ENCODE peak calls at places on chromosome 20, in nine cellular contexts. H, D, F, N, V, C, U, I and Y are unnamed samples.

GRCh38 chr20:32521780-32522524 is 63.2 kb downstream of the NOL4L start:
- DNase-seq in C (peak; percentile 81), N (peak; percentile 75), U (peak; percentile 71), V (no peak), F (no peak), D (peak; percentile 90), H (peak; percentile 27), I (peak; percentile 71), Y (peak; percentile 80)

GRCh38 chr20:38673731-38674177 is 50.5 kb upstream of the SLC32A1 start:
- DNase-seq in N (no peak), F (no peak), H (no peak), I (no peak), C (no peak), D (peak; percentile 66), V (no peak), U (no peak), Y (no peak)

GRCh38 chr20:19253316-19253715 is 40.9 kb downstream of the SLC24A3 start:
- DNase-seq in C (no peak), U (peak; percentile 8), D (no peak), V (no peak), F (no peak), H (no peak), I (no peak), N (no peak), Y (no peak)

GRCh38 chr20:21053002-21053762 is 53.0 kb downstream of the LINC00237 start:
- DNase-seq in H (no peak), V (no peak), I (no peak), D (no peak), F (no peak), U (no peak), C (no peak), N (no peak), Y (no peak)

GRCh38 chr20:17504326-17504897 is 26.8 kb downstream of the BFSP1 start:
- DNase-seq in N (no peak), I (peak; percentile 38), F (no peak), D (peak; percentile 51), V (no peak), U (no peak), H (no peak), C (no peak), Y (peak; percentile 63)

GRCh38 chr20:38353298-38353697 is 7.0 kb downstream of the LBP start:
- DNase-seq in I (no peak), V (no peak), C (no peak), F (no peak), N (no peak), U (no peak), D (no peak), H (no peak), Y (no peak)

GRCh38 chr20:47998736-47999135 is 213.5 kb upstream of the SULF2 start:
- DNase-seq in U (no peak), F (no peak), N (no peak), C (no peak), H (no peak), V (no peak), I (no peak), D (no peak), Y (no peak)

GRCh38 chr20:14114049-14114448 is 118.7 kb downstream of the MACROD2 start:
- DNase-seq in H (no peak), U (no peak), D (no peak), N (no peak), C (no peak), F (no peak), I (no peak), V (no peak), Y (no peak)

GRCh38 chr20:59466107-59466815 is 138.1 kb upstream of the PHACTR3 start:
- DNase-seq in U (no peak), H (no peak), F (no peak), N (no peak), V (no peak), D (no peak), I (no peak), C (no peak), Y (peak; percentile 56)

GRCh38 chr20:45433316-45433715 is 17.4 kb downstream of the PIGT start:
- DNase-seq in I (peak; percentile 66), N (no peak), U (no peak), C (no peak), H (peak; percentile 25), V (no peak), F (peak; percentile 26), D (no peak), Y (peak; percentile 79)

GRCh38 chr20:36084897-36085617 is 69.5 kb upstream of the EPB41L1 start:
- DNase-seq in U (no peak), N (no peak), C (no peak), H (no peak), D (no peak), F (peak; percentile 85), V (no peak), I (no peak), Y (no peak)

GRCh38 chr20:38180781-38181180 is 15.7 kb upstream of the TGM2 start:
- DNase-seq in F (no peak), V (no peak), H (no peak), I (no peak), N (no peak), U (no peak), C (peak; percentile 66), D (no peak), Y (peak; percentile 13)

GRCh38 chr20:9112541-9113515 is 43.9 kb downstream of the PLCB4 start:
- DNase-seq in F (peak; percentile 41), C (no peak), I (no peak), U (no peak), N (no peak), V (no peak), D (no peak), H (no peak), Y (no peak)

GRCh38 chr20:16098890-16099639 is 474.2 kb downstream of the KIF16B start:
- DNase-seq in C (no peak), N (no peak), V (no peak), H (no peak), D (no peak), F (peak; percentile 12), U (no peak), I (no peak), Y (no peak)

GRCh38 chr20:48131581-48131980 is 346.3 kb upstream of the SULF2 start:
- DNase-seq in F (no peak), C (no peak), U (no peak), N (no peak), D (no peak), I (peak; percentile 49), H (no peak), V (no peak), Y (peak; percentile 14)

GRCh38 chr20:17704589-17705317 is 5.0 kb downstream of the BANF2 start:
- DNase-seq in V (no peak), I (no peak), U (no peak), F (no peak), H (no peak), C (no peak), D (no peak), N (no peak), Y (no peak)

GRCh38 chr20:50792708-50793574 is 1.9 kb upstream of the BCAS4 start:
- DNase-seq in C (no peak), F (no peak), H (no peak), I (peak; percentile 41), N (no peak), U (no peak), D (no peak), V (no peak), Y (no peak)
- H3K4me1 ChIP-seq in C (peaks cover 20% of the 10 kb centered on the region), F (peaks cover 14% of the 10 kb centered on the region), H (peaks cover 10% of the 10 kb centered on the region), I (peaks cover 4% of the 10 kb centered on the region), N (peaks cover 7% of the 10 kb centered on the region), U (peaks cover 17% of the 10 kb centered on the region), D (no peaks in the 10 kb centered on the region), V (peaks cover 29% of the 10 kb centered on the region), Y (peaks cover 38% of the 10 kb centered on the region)

DNA sequence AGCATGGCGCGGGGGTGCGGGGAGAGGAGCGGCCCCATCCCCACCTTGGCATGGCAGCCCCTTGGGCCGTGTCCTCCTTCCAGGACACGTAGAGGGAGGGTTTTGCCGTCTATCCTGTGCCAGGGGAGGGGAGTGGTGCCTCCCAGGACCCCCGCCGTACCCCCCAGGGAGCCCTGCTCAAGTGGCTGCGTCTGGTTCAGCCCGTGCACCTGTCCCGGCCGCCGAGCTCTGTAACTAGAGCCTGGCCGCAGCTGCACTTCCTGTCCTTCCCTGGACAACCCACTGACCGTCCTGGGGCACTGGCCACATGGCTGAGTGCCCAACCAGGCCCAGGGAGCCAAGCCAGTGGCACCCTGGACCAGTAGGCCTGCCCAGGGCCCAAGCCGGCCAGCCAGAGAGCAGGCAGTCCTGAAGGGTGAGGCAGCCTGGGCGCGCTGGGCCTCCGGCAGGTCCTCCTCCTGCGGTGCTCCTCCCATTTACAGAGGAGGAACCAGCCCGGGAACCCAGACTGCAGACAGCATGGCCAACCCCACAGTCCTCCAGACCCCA is 8.9 kb downstream of the LAMA5 start:
- DNase-seq in N (no peak), I (peak; percentile 35), C (peak; percentile 85), D (no peak), H (peak; percentile 75), F (no peak), U (no peak), V (no peak), Y (peak; percentile 78)
- H3K4me1 ChIP-seq in N (peaks cover 46% of the 10 kb centered on the region), I (peaks cover 17% of the 10 kb centered on the region), C (peaks cover 50% of the 10 kb centered on the region), D (no peaks in the 10 kb centered on the region), H (peaks cover 63% of the 10 kb centered on the region), F (peaks cover 87% of the 10 kb centered on the region), U (peaks cover 67% of the 10 kb centered on the region), V (peaks cover 97% of the 10 kb centered on the region), Y (peaks cover 97% of the 10 kb centered on the region)

DNA sequence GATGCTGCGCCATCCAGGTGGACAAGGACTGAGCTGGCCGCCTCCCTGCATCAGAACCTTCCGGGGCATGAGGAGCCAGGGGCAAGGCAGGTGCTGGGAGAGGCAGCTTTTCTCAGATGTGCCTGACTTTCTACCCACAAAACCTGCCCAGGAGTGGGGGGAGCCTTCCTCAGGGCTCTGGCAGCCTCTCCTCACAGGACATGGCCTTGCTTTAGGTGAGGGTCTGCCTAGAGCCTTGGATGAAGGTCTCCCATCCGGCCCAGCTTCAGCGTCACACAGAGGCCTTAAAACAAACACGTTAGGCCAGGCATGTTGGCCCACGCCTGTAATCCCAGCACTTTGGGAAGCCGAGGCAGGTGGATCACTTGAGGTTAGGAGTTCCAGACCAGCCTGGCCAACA is 7.4 kb downstream of the BCAS4 start:
- DNase-seq in D (no peak), C (no peak), U (no peak), I (no peak), H (no peak), F (no peak), V (no peak), N (no peak), Y (no peak)
- H3K4me1 ChIP-seq in D (no peaks in the 10 kb centered on the region), C (no peaks in the 10 kb centered on the region), U (no peaks in the 10 kb centered on the region), I (no peaks in the 10 kb centered on the region), H (no peaks in the 10 kb centered on the region), F (no peaks in the 10 kb centered on the region), V (no peaks in the 10 kb centered on the region), N (no peaks in the 10 kb centered on the region), Y (no peaks in the 10 kb centered on the region)

DNA sequence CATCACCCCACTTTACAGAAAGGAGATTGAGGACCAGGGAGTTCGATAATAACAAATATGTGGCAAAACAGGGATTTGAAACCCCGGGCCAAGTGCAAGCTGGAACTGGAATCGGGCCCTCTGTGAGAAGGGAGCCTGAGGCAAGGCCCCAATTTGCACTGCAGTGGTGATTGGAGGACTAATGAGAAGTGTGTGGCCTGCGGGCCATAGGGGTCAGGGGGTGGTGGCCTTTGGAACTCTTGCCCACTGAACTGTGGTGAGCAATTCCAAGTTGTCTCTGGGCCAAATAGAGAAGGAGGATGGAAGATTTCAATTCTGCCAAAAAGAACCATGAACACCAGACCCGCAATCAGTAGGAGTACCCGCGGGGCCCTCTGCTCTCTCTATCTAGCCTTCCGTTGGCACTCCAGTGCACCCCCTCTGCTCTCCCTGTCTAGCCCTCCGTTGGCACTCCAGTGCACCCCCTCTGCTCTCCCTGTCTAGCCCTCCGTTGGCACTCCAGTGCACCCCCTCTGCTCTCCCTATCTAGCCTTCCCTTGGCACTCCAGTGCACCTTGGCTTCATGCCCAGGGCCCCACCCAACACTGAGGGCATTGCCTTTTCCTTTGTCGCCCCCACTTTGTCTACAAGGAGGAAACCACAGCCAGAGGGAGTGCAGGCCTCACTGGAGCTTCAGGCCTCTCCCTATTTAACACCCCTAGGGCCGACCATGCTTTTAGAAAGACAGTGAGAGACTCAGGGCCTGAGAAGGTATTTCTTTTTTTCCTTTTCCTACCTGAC is 6.0 kb upstream of the PTPRA start:
- DNase-seq in C (no peak), V (no peak), U (no peak), F (no peak), N (no peak), D (no peak), I (no peak), H (no peak), Y (no peak)
- H3K4me1 ChIP-seq in C (peaks cover 21% of the 10 kb centered on the region), V (peaks cover 20% of the 10 kb centered on the region), U (peaks cover 16% of the 10 kb centered on the region), F (peaks cover 6% of the 10 kb centered on the region), N (no peaks in the 10 kb centered on the region), D (no peaks in the 10 kb centered on the region), I (peaks cover 3% of the 10 kb centered on the region), H (no peaks in the 10 kb centered on the region), Y (no peaks in the 10 kb centered on the region)